ENCODE peak calls at places on chromosomes 3 and 15, in seven cellular contexts. One of them, this sample, is unnamed.

GRCh38 chr15:83289160-83289559 is 4.7 kb upstream of the BNC1 start:
- DNase-seq in EH: peak; percentile 58
- DNase-seq in HEK293T: no peak
- DNase-seq in right cardiac atrium: no peak
- DNase-seq in T-helper 9 cell: no peak
- DNase-seq in T-helper 2 cell treated with Interferon-gamma antibody and Interleukin-4, amounts not matched to agents 5 μg/mL and 100 μg/mL, for 36 hours: no peak
- DNase-seq in NCI-H510A treated with DMSO at 0.1 percent for 48 hours: no peak
- DNase-seq in this sample: no peak

GRCh38 chr15:78739996-78740903 is 71.0 kb downstream of the ADAMTS7 start:
- DNase-seq in right cardiac atrium: peak; percentile 69
- DNase-seq in EH: peak; percentile 57
- DNase-seq in T-helper 2 cell treated with Interferon-gamma antibody and Interleukin-4, amounts not matched to agents 5 μg/mL and 100 μg/mL, for 36 hours: peak; percentile 60
- DNase-seq in T-helper 9 cell: peak; percentile 28
- DNase-seq in NCI-H510A treated with DMSO at 0.1 percent for 48 hours: no peak
- DNase-seq in HEK293T: no peak
- DNase-seq in this sample: peak; percentile 52

GRCh38 chr3:119481079-119481478 is 12.3 kb downstream of the POGLUT1 start:
- DNase-seq in EH: peak; percentile 18
- DNase-seq in T-helper 9 cell: no peak
- DNase-seq in NCI-H510A treated with DMSO at 0.1 percent for 48 hours: no peak
- DNase-seq in T-helper 2 cell treated with Interferon-gamma antibody and Interleukin-4, amounts not matched to agents 5 μg/mL and 100 μg/mL, for 36 hours: no peak
- DNase-seq in right cardiac atrium: no peak
- DNase-seq in HEK293T: no peak
- DNase-seq in this sample: no peak

GRCh38 chr15:31157644-31158069 is 56.1 kb upstream of the TRPM1 start:
- DNase-seq in HEK293T: no peak
- DNase-seq in EH: no peak
- DNase-seq in NCI-H510A treated with DMSO at 0.1 percent for 48 hours: peak; percentile 33
- DNase-seq in T-helper 2 cell treated with Interferon-gamma antibody and Interleukin-4, amounts not matched to agents 5 μg/mL and 100 μg/mL, for 36 hours: no peak
- DNase-seq in T-helper 9 cell: no peak
- DNase-seq in right cardiac atrium: no peak
- DNase-seq in this sample: no peak

GRCh38 chr3:129690406-129690805 is 83.9 kb upstream of the PLXND1 start:
- DNase-seq in NCI-H510A treated with DMSO at 0.1 percent for 48 hours: peak; percentile 96
- DNase-seq in right cardiac atrium: no peak
- DNase-seq in T-helper 9 cell: peak; percentile 25
- DNase-seq in EH: peak; percentile 69
- DNase-seq in HEK293T: peak; percentile 61
- DNase-seq in T-helper 2 cell treated with Interferon-gamma antibody and Interleukin-4, amounts not matched to agents 5 μg/mL and 100 μg/mL, for 36 hours: no peak
- DNase-seq in this sample: peak; percentile 69

GRCh38 chr3:127019449-127019848 is 36.5 kb downstream of the PLXNA1 start:
- DNase-seq in EH: peak; percentile 71
- DNase-seq in T-helper 2 cell treated with Interferon-gamma antibody and Interleukin-4, amounts not matched to agents 5 μg/mL and 100 μg/mL, for 36 hours: no peak
- DNase-seq in HEK293T: no peak
- DNase-seq in NCI-H510A treated with DMSO at 0.1 percent for 48 hours: no peak
- DNase-seq in right cardiac atrium: no peak
- DNase-seq in T-helper 9 cell: no peak
- DNase-seq in this sample: no peak

GRCh38 chr3:157618075-157618760 is 115.0 kb upstream of the VEPH1 start:
- DNase-seq in T-helper 2 cell treated with Interferon-gamma antibody and Interleukin-4, amounts not matched to agents 5 μg/mL and 100 μg/mL, for 36 hours: no peak
- DNase-seq in T-helper 9 cell: no peak
- DNase-seq in NCI-H510A treated with DMSO at 0.1 percent for 48 hours: peak; percentile 84
- DNase-seq in EH: peak; percentile 81
- DNase-seq in HEK293T: peak; percentile 47
- DNase-seq in right cardiac atrium: no peak
- DNase-seq in this sample: peak; percentile 66

GRCh38 chr15:25066708-25067107 is 111.9 kb downstream of the SNRPN start:
- DNase-seq in NCI-H510A treated with DMSO at 0.1 percent for 48 hours: no peak
- DNase-seq in HEK293T: no peak
- DNase-seq in T-helper 9 cell: no peak
- DNase-seq in right cardiac atrium: no peak
- DNase-seq in T-helper 2 cell treated with Interferon-gamma antibody and Interleukin-4, amounts not matched to agents 5 μg/mL and 100 μg/mL, for 36 hours: no peak
- DNase-seq in EH: no peak
- DNase-seq in this sample: no peak

GRCh38 chr3:61634678-61635077 is 73.3 kb downstream of the PTPRG start:
- DNase-seq in HEK293T: peak; percentile 33
- DNase-seq in right cardiac atrium: no peak
- DNase-seq in EH: peak; percentile 74
- DNase-seq in T-helper 2 cell treated with Interferon-gamma antibody and Interleukin-4, amounts not matched to agents 5 μg/mL and 100 μg/mL, for 36 hours: no peak
- DNase-seq in T-helper 9 cell: no peak
- DNase-seq in NCI-H510A treated with DMSO at 0.1 percent for 48 hours: no peak
- DNase-seq in this sample: no peak

GRCh38 chr3:39907981-39908380 is 98.6 kb downstream of the MYRIP start:
- DNase-seq in HEK293T: no peak
- DNase-seq in NCI-H510A treated with DMSO at 0.1 percent for 48 hours: no peak
- DNase-seq in T-helper 9 cell: no peak
- DNase-seq in right cardiac atrium: peak; percentile 86
- DNase-seq in EH: peak; percentile 76
- DNase-seq in T-helper 2 cell treated with Interferon-gamma antibody and Interleukin-4, amounts not matched to agents 5 μg/mL and 100 μg/mL, for 36 hours: no peak
- DNase-seq in this sample: no peak

GRCh38 chr15:38688761-38689160 is 124.1 kb upstream of the RASGRP1 start:
- DNase-seq in NCI-H510A treated with DMSO at 0.1 percent for 48 hours: no peak
- DNase-seq in T-helper 9 cell: peak; percentile 41
- DNase-seq in right cardiac atrium: no peak
- DNase-seq in HEK293T: no peak
- DNase-seq in EH: no peak
- DNase-seq in T-helper 2 cell treated with Interferon-gamma antibody and Interleukin-4, amounts not matched to agents 5 μg/mL and 100 μg/mL, for 36 hours: peak; percentile 89
- DNase-seq in this sample: no peak

GRCh38 chr15:32893412-32893811 is 175.6 kb downstream of the GREM1 start:
- DNase-seq in NCI-H510A treated with DMSO at 0.1 percent for 48 hours: no peak
- DNase-seq in right cardiac atrium: no peak
- DNase-seq in EH: peak; percentile 35
- DNase-seq in T-helper 9 cell: no peak
- DNase-seq in T-helper 2 cell treated with Interferon-gamma antibody and Interleukin-4, amounts not matched to agents 5 μg/mL and 100 μg/mL, for 36 hours: no peak
- DNase-seq in HEK293T: no peak
- DNase-seq in this sample: no peak

GRCh38 chr15:30030350-30030749 is 52.4 kb upstream of the GOLGA8J start:
- DNase-seq in right cardiac atrium: no peak
- DNase-seq in NCI-H510A treated with DMSO at 0.1 percent for 48 hours: no peak
- DNase-seq in T-helper 9 cell: no peak
- DNase-seq in EH: no peak
- DNase-seq in T-helper 2 cell treated with Interferon-gamma antibody and Interleukin-4, amounts not matched to agents 5 μg/mL and 100 μg/mL, for 36 hours: no peak
- DNase-seq in HEK293T: no peak
- DNase-seq in this sample: no peak

GRCh38 chr15:60091150-60091549 is 87.0 kb downstream of the FOXB1 start:
- DNase-seq in EH: peak; percentile 93
- DNase-seq in T-helper 2 cell treated with Interferon-gamma antibody and Interleukin-4, amounts not matched to agents 5 μg/mL and 100 μg/mL, for 36 hours: no peak
- DNase-seq in NCI-H510A treated with DMSO at 0.1 percent for 48 hours: no peak
- DNase-seq in HEK293T: no peak
- DNase-seq in T-helper 9 cell: no peak
- DNase-seq in right cardiac atrium: no peak
- DNase-seq in this sample: no peak

GRCh38 chr15:79218588-79219200 is 63.8 kb upstream of the ANKRD34C start:
- DNase-seq in NCI-H510A treated with DMSO at 0.1 percent for 48 hours: no peak
- DNase-seq in EH: peak; percentile 7
- DNase-seq in T-helper 2 cell treated with Interferon-gamma antibody and Interleukin-4, amounts not matched to agents 5 μg/mL and 100 μg/mL, for 36 hours: no peak
- DNase-seq in T-helper 9 cell: no peak
- DNase-seq in right cardiac atrium: no peak
- DNase-seq in HEK293T: peak; percentile 48
- DNase-seq in this sample: no peak

GRCh38 chr3:166100710-166101109 is 263.5 kb upstream of the BCHE start:
- DNase-seq in T-helper 9 cell: no peak
- DNase-seq in NCI-H510A treated with DMSO at 0.1 percent for 48 hours: no peak
- DNase-seq in T-helper 2 cell treated with Interferon-gamma antibody and Interleukin-4, amounts not matched to agents 5 μg/mL and 100 μg/mL, for 36 hours: no peak
- DNase-seq in HEK293T: no peak
- DNase-seq in right cardiac atrium: no peak
- DNase-seq in EH: no peak
- DNase-seq in this sample: no peak

GRCh38 chr3:102235679-102236078 is 199.1 kb upstream of the ZPLD1 start:
- DNase-seq in T-helper 9 cell: no peak
- DNase-seq in EH: peak; percentile 47
- DNase-seq in T-helper 2 cell treated with Interferon-gamma antibody and Interleukin-4, amounts not matched to agents 5 μg/mL and 100 μg/mL, for 36 hours: no peak
- DNase-seq in right cardiac atrium: no peak
- DNase-seq in NCI-H510A treated with DMSO at 0.1 percent for 48 hours: no peak
- DNase-seq in HEK293T: no peak
- DNase-seq in this sample: peak; percentile 42

GRCh38 chr3:101519685-101520365 is 6.8 kb upstream of the SENP7 start:
- DNase-seq in EH: no peak
- DNase-seq in T-helper 2 cell treated with Interferon-gamma antibody and Interleukin-4, amounts not matched to agents 5 μg/mL and 100 μg/mL, for 36 hours: no peak
- DNase-seq in T-helper 9 cell: no peak
- DNase-seq in HEK293T: no peak
- DNase-seq in NCI-H510A treated with DMSO at 0.1 percent for 48 hours: no peak
- DNase-seq in right cardiac atrium: no peak
- DNase-seq in this sample: no peak

GRCh38 chr3:180630360-180630759 is 28.4 kb downstream of the TTC14 start:
- DNase-seq in EH: no peak
- DNase-seq in HEK293T: no peak
- DNase-seq in NCI-H510A treated with DMSO at 0.1 percent for 48 hours: no peak
- DNase-seq in T-helper 9 cell: no peak
- DNase-seq in T-helper 2 cell treated with Interferon-gamma antibody and Interleukin-4, amounts not matched to agents 5 μg/mL and 100 μg/mL, for 36 hours: no peak
- DNase-seq in right cardiac atrium: no peak
- DNase-seq in this sample: no peak

GRCh38 chr3:190076601-190077444 is 43.9 kb downstream of the P3H2 start:
- DNase-seq in right cardiac atrium: no peak
- DNase-seq in EH: peak; percentile 98
- DNase-seq in T-helper 2 cell treated with Interferon-gamma antibody and Interleukin-4, amounts not matched to agents 5 μg/mL and 100 μg/mL, for 36 hours: no peak
- DNase-seq in NCI-H510A treated with DMSO at 0.1 percent for 48 hours: no peak
- DNase-seq in HEK293T: no peak
- DNase-seq in T-helper 9 cell: no peak
- DNase-seq in this sample: no peak

GRCh38 chr15:72155021-72155621 is 36.9 kb downstream of the SENP8 start:
- DNase-seq in EH: peak; percentile 54
- DNase-seq in right cardiac atrium: peak; percentile 89
- DNase-seq in HEK293T: no peak
- DNase-seq in T-helper 9 cell: no peak
- DNase-seq in NCI-H510A treated with DMSO at 0.1 percent for 48 hours: peak; percentile 39
- DNase-seq in T-helper 2 cell treated with Interferon-gamma antibody and Interleukin-4, amounts not matched to agents 5 μg/mL and 100 μg/mL, for 36 hours: no peak
- DNase-seq in this sample: no peak

GRCh38 chr15:92882697-92883642 is 17.2 kb upstream of the CHD2 start:
- DNase-seq in EH: no peak
- DNase-seq in T-helper 9 cell: peak; percentile 17
- DNase-seq in NCI-H510A treated with DMSO at 0.1 percent for 48 hours: peak; percentile 99
- DNase-seq in HEK293T: no peak
- DNase-seq in right cardiac atrium: peak; percentile 74
- DNase-seq in T-helper 2 cell treated with Interferon-gamma antibody and Interleukin-4, amounts not matched to agents 5 μg/mL and 100 μg/mL, for 36 hours: peak; percentile 40
- DNase-seq in this sample: peak; percentile 74

GRCh38 chr15:88653200-88654064 is 14.6 kb downstream of the ISG20 start:
- DNase-seq in right cardiac atrium: no peak
- DNase-seq in T-helper 2 cell treated with Interferon-gamma antibody and Interleukin-4, amounts not matched to agents 5 μg/mL and 100 μg/mL, for 36 hours: peak; percentile 2
- DNase-seq in EH: no peak
- DNase-seq in NCI-H510A treated with DMSO at 0.1 percent for 48 hours: no peak
- DNase-seq in HEK293T: no peak
- DNase-seq in T-helper 9 cell: no peak
- DNase-seq in this sample: no peak

GRCh38 chr3:174159629-174160028 is 699.5 kb upstream of the NAALADL2 start:
- DNase-seq in HEK293T: no peak
- DNase-seq in EH: no peak
- DNase-seq in T-helper 9 cell: no peak
- DNase-seq in NCI-H510A treated with DMSO at 0.1 percent for 48 hours: no peak
- DNase-seq in T-helper 2 cell treated with Interferon-gamma antibody and Interleukin-4, amounts not matched to agents 5 μg/mL and 100 μg/mL, for 36 hours: no peak
- DNase-seq in right cardiac atrium: no peak
- DNase-seq in this sample: no peak

GRCh38 chr15:78937132-78937739 is 7.6 kb downstream of the CTSH start:
- DNase-seq in right cardiac atrium: peak; percentile 87
- DNase-seq in T-helper 9 cell: no peak
- DNase-seq in NCI-H510A treated with DMSO at 0.1 percent for 48 hours: no peak
- DNase-seq in HEK293T: no peak
- DNase-seq in T-helper 2 cell treated with Interferon-gamma antibody and Interleukin-4, amounts not matched to agents 5 μg/mL and 100 μg/mL, for 36 hours: peak; percentile 49
- DNase-seq in EH: no peak
- DNase-seq in this sample: no peak

GRCh38 chr3:151580592-151580991 is 119.7 kb upstream of the IGSF10 start:
- DNase-seq in T-helper 2 cell treated with Interferon-gamma antibody and Interleukin-4, amounts not matched to agents 5 μg/mL and 100 μg/mL, for 36 hours: no peak
- DNase-seq in T-helper 9 cell: no peak
- DNase-seq in right cardiac atrium: no peak
- DNase-seq in HEK293T: no peak
- DNase-seq in NCI-H510A treated with DMSO at 0.1 percent for 48 hours: no peak
- DNase-seq in EH: peak; percentile 77
- DNase-seq in this sample: no peak

This sample was measured in erythroblast.